ENCODE peak calls at places on chromosomes 16 and 17, in six cellular contexts. G is GM12865, Z is OCI-LY7, B is astrocyte of the spinal cord, I is tibial nerve, E is A549. U is an unnamed sample.

GRCh38 chr17:79047923-79048825 is 24.2 kb downstream of the C1QTNF1 start:
- DNase-seq in B (no peak), G (no peak), I (no peak), E (no peak), Z (no peak), U (no peak)

GRCh38 chr17:40069751-40070643 is 7.2 kb downstream of the THRA start:
- DNase-seq in G (peak; percentile 53), E (peak; percentile 60), Z (peak; percentile 61), I (no peak), B (peak; percentile 52), U (no peak)

GRCh38 chr17:55432358-55433028 is 10.9 kb upstream of the MMD start:
- DNase-seq in G (no peak), B (no peak), E (no peak), Z (no peak), I (no peak), U (peak; percentile 78)

GRCh38 chr16:85556456-85557082 is 56.6 kb upstream of the GSE1 start:
- DNase-seq in B (peak; percentile 24), I (no peak), E (peak; percentile 53), G (peak; percentile 81), Z (peak; percentile 69), U (peak; percentile 62)

GRCh38 chr17:37518816-37519215 is 29.1 kb downstream of the DUSP14 start:
- DNase-seq in I (no peak), E (no peak), B (no peak), G (no peak), Z (no peak), U (peak; percentile 22)

GRCh38 chr17:44331249-44331760 is 6.7 kb upstream of the SLC25A39 start:
- DNase-seq in I (no peak), E (peak; percentile 84), G (peak; percentile 90), B (peak; percentile 67), Z (peak; percentile 90), U (peak; percentile 79)

GRCh38 chr16:85851034-85851780 is 47.8 kb upstream of the IRF8 start:
- DNase-seq in Z (no peak), B (no peak), G (peak; percentile 44), E (no peak), I (no peak), U (no peak)

GRCh38 chr17:16251043-16251442 is 34.0 kb downstream of the PIGL start:
- DNase-seq in I (no peak), Z (no peak), B (no peak), G (no peak), E (no peak), U (no peak)

GRCh38 chr17:4232168-4232813 is 31.5 kb downstream of the ANKFY1 start:
- DNase-seq in B (peak; percentile 63), E (no peak), Z (no peak), G (no peak), I (no peak), U (peak; percentile 81)

GRCh38 chr17:46823657-46824056 is 5.2 kb upstream of the WNT3 start:
- DNase-seq in Z (no peak), I (no peak), B (no peak), E (no peak), G (no peak), U (no peak)

GRCh38 chr16:48444574-48444973 is 59.4 kb upstream of the SIAH1 start:
- DNase-seq in I (no peak), E (peak; percentile 73), G (no peak), B (peak; percentile 89), Z (no peak), U (peak; percentile 79)

GRCh38 chr17:81021531-81022370 is 13.2 kb upstream of the BAIAP2 start:
- DNase-seq in I (no peak), Z (no peak), E (no peak), G (no peak), B (no peak), U (no peak)

GRCh38 chr17:31321971-31322370 is 549 bp upstream of the EVI2A start:
- DNase-seq in G (no peak), E (no peak), Z (peak; percentile 35), I (no peak), B (no peak), U (no peak)

GRCh38 chr17:65323055-65323454 is 185.9 kb downstream of the RGS9 start:
- DNase-seq in Z (peak; percentile 15), B (no peak), I (no peak), G (peak; percentile 3), E (no peak), U (no peak)

GRCh38 chr16:76487411-76488064 is 210.3 kb downstream of the CNTNAP4 start:
- DNase-seq in G (no peak), I (no peak), E (no peak), Z (no peak), B (no peak), U (no peak)

GRCh38 chr16:87035053-87035452 is 282.1 kb downstream of the C16orf95 start:
- DNase-seq in I (no peak), E (no peak), Z (no peak), B (no peak), G (no peak), U (no peak)

GRCh38 chr16:1311738-1312458 is 2.5 kb downstream of the UBE2I start:
- DNase-seq in Z (no peak), G (peak; percentile 4), E (no peak), I (no peak), B (no peak), U (peak; percentile 46)
- H3K4me3 ChIP-seq in Z (peak overlapping the region; percentile 99), G (peak overlapping the region; percentile 93), E (peak overlapping the region; percentile 80), I (peak overlapping the region; percentile 78), B (peak overlapping the region; percentile 81), U (peak overlapping the region; percentile 68)

DNA sequence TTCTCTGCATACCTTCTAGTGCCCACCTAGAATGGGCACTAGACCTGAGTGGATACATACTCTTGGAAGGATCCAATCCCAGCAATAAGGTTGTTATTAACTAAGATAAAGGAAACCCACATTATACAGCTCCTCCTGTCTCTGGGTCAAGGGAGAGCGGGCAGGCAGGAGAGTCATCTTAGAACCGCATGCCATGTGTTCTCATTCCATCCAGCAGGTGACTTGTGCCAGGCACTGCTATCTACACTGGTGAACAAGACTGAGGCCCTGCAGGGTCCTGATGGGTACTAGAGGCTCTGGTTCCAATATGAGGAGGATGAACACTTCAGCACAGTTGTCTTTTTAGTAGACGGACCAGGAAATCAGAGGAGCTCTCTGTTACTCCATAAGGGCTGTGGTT is 5.9 kb upstream of the CD300H start:
- DNase-seq in E (no peak), I (no peak), G (no peak), Z (no peak), B (no peak), U (no peak)
- TF ChIP-seq CTCF in E (no peak), I (no peak), G (no peak), Z (no peak), B (no peak), U (no peak)

GRCh38 chr16:68370921-68371651 is 60.3 kb downstream of the PRMT7 start:
- DNase-seq in G (no peak), I (no peak), B (no peak), E (no peak), Z (peak; percentile 69), U (no peak)

GRCh38 chr16:68369168-68369567 is 58.3 kb downstream of the PRMT7 start:
- DNase-seq in B (no peak), E (no peak), G (no peak), I (no peak), Z (no peak), U (no peak)

GRCh38 chr16:68370221-68370920 is 59.6 kb downstream of the PRMT7 start:
- DNase-seq in E (no peak), G (no peak), B (no peak), Z (no peak), I (no peak), U (no peak)

GRCh38 chr16:68368602-68368944 is 57.8 kb downstream of the PRMT7 start:
- DNase-seq in I (no peak), E (no peak), G (peak; percentile 38), Z (peak; percentile 23), B (no peak), U (no peak)

GRCh38 chr16:68369697-68370096 is 58.9 kb downstream of the PRMT7 start:
- DNase-seq in B (no peak), G (peak; percentile 84), E (no peak), Z (no peak), I (no peak), U (no peak)
- H3K4me3 ChIP-seq in B (no peak overlapping the region), G (no peak overlapping the region), E (no peak overlapping the region), Z (no peak overlapping the region), I (no peak overlapping the region), U (no peak overlapping the region)

DNA sequence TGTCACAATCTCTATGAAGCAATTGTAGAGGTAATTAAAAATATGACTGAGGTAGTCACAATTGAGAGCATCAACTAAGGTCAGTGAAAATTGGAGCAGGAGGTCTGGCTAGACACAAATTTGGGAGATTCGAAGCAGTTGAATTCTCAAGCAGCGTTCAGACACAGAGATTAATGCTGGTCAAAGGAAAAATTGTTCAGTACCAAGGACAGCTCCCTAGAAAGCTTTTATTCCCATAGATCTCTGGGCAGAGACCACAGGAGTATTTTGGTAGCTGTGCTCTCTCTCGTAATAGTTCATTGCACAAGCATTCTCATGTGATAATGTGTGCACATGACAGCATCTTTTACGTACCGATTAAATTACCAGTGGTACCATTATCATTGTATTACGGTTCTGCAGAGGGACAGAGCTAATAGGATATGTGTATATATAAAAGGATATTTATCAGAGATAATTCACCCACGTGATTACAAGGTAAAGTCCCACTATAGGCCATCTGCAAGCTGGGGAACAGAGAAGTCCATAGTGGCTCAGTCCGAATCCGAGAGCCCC is 387.5 kb upstream of the HSBP1 start:
- DNase-seq in G (no peak), E (no peak), Z (peak; percentile 17), B (peak; percentile 42), I (no peak), U (peak; percentile 66)
- TF ChIP-seq CTCF in G (no peak), E (no peak), Z (no peak), B (no peak), I (no peak), U (no peak)

GRCh38 chr16:89883346-89884040 is 10.1 kb downstream of the TCF25 start:
- DNase-seq in E (no peak), G (no peak), Z (no peak), I (no peak), B (no peak), U (no peak)
- H3K4me3 ChIP-seq in E (no peak overlapping the region), G (no peak overlapping the region), Z (no peak overlapping the region), I (no peak overlapping the region), B (no peak overlapping the region), U (no peak overlapping the region)